ENCODE peak calls at places on chromosomes 16 and 17, in four cellular contexts. One of them, this sample, is unnamed. For H3K36me3 and H3K4me1, the result is how much of the 10 kb centered on the place peaks cover.

GRCh38 chr16:19810817-19811731 is 73.6 kb downstream of the GPRC5B start:
- DNase-seq in body of pancreas: no peak
- DNase-seq in hepatocyte: peak
- DNase-seq in ovary: no peak
- DNase-seq in this sample: no peak

GRCh38 chr17:57533684-57534305 is 211.3 kb downstream of the CCDC182 start:
- DNase-seq in hepatocyte: no peak
- DNase-seq in ovary: no peak
- DNase-seq in body of pancreas: no peak
- DNase-seq in this sample: no peak

GRCh38 chr16:66668777-66669444 is 27.6 kb downstream of the CMTM4 start:
- DNase-seq in hepatocyte: no peak
- DNase-seq in ovary: no peak
- DNase-seq in body of pancreas: no peak
- DNase-seq in this sample: no peak

GRCh38 chr17:27245230-27245696 is 48.7 kb upstream of the WSB1 start:
- DNase-seq in ovary: peak
- DNase-seq in body of pancreas: peak
- DNase-seq in hepatocyte: peak
- DNase-seq in this sample: peak

GRCh38 chr17:47800686-47801085 is 20.9 kb downstream of the OSBPL7 start:
- DNase-seq in ovary: no peak
- DNase-seq in body of pancreas: no peak
- DNase-seq in hepatocyte: no peak
- DNase-seq in this sample: no peak

GRCh38 chr16:81843243-81843582 is 64.1 kb downstream of the PLCG2 start:
- DNase-seq in hepatocyte: no peak
- DNase-seq in body of pancreas: no peak
- DNase-seq in ovary: no peak
- DNase-seq in this sample: no peak

GRCh38 chr16:87416826-87417471 is 24.8 kb downstream of the MAP1LC3B start:
- DNase-seq in hepatocyte: peak
- DNase-seq in ovary: peak
- DNase-seq in body of pancreas: no peak
- DNase-seq in this sample: no peak

GRCh38 chr16:69328854-69329316 is 1.5 kb downstream of the PDF start:
- DNase-seq in ovary: no peak
- DNase-seq in hepatocyte: no peak
- DNase-seq in body of pancreas: peak
- DNase-seq in this sample: no peak

GRCh38 chr17:54781389-54781788 is 119.3 kb upstream of the TOM1L1 start:
- DNase-seq in hepatocyte: no peak
- DNase-seq in body of pancreas: no peak
- DNase-seq in ovary: no peak
- DNase-seq in this sample: no peak

GRCh38 chr17:45138911-45139532 is 3.5 kb downstream of the ACBD4 start:
- DNase-seq in body of pancreas: no peak
- DNase-seq in hepatocyte: no peak
- DNase-seq in ovary: no peak
- DNase-seq in this sample: no peak

GRCh38 chr16:12587646-12588277 is 215.9 kb downstream of the CPPED1 start:
- DNase-seq in hepatocyte: no peak
- DNase-seq in body of pancreas: no peak
- DNase-seq in ovary: no peak
- DNase-seq in this sample: no peak

GRCh38 chr17:72334205-72334604 is 213.4 kb downstream of the SOX9 start:
- DNase-seq in hepatocyte: no peak
- DNase-seq in body of pancreas: no peak
- DNase-seq in ovary: no peak
- DNase-seq in this sample: no peak

GRCh38 chr17:43897827-43898226 is 9.5 kb downstream of the MPP2 start:
- DNase-seq in body of pancreas: no peak
- DNase-seq in ovary: no peak
- DNase-seq in hepatocyte: no peak
- DNase-seq in this sample: no peak

GRCh38 chr17:31085563-31085962 is 9.2 kb upstream of the NF1 start:
- DNase-seq in ovary: no peak
- DNase-seq in body of pancreas: no peak
- DNase-seq in hepatocyte: peak
- DNase-seq in this sample: no peak

GRCh38 chr17:19409066-19409465 is 2.0 kb upstream of the RNF112 start:
- DNase-seq in hepatocyte: no peak
- DNase-seq in ovary: no peak
- DNase-seq in body of pancreas: no peak
- DNase-seq in this sample: no peak

GRCh38 chr17:45857977-45858708 is 13.5 kb downstream of the SPPL2C start:
- DNase-seq in hepatocyte: peak
- DNase-seq in body of pancreas: no peak
- DNase-seq in ovary: no peak
- DNase-seq in this sample: no peak

GRCh38 chr16:87203060-87203656 is 114.0 kb downstream of the C16orf95 start:
- DNase-seq in body of pancreas: peak
- DNase-seq in hepatocyte: peak
- DNase-seq in ovary: no peak
- DNase-seq in this sample: no peak

GRCh38 chr17:61251939-61252865 is 147.4 kb upstream of the TBX2 start:
- DNase-seq in body of pancreas: peak
- DNase-seq in ovary: peak
- DNase-seq in hepatocyte: peak
- DNase-seq in this sample: peak

GRCh38 chr16:10619271-10619849 is 39.0 kb upstream of the EMP2 start:
- DNase-seq in hepatocyte: no peak
- DNase-seq in body of pancreas: peak
- DNase-seq in ovary: no peak
- DNase-seq in this sample: no peak

GRCh38 chr17:34997355-34997862 is 17.1 kb downstream of the LIG3 start:
- DNase-seq in ovary: peak
- DNase-seq in body of pancreas: peak
- DNase-seq in hepatocyte: peak
- DNase-seq in this sample: no peak

GRCh38 chr16:1812732-1813163 is 13.9 kb downstream of the HAGH start:
- DNase-seq in body of pancreas: peak
- DNase-seq in hepatocyte: peak
- DNase-seq in ovary: peak
- DNase-seq in this sample: peak

GRCh38 chr17:75822119-75822799 is 21.9 kb downstream of the UNC13D start:
- DNase-seq in hepatocyte: no peak
- DNase-seq in body of pancreas: peak
- DNase-seq in ovary: peak
- DNase-seq in this sample: no peak

GRCh38 chr17:64685705-64686104 is 23.6 kb upstream of the SMURF2 start:
- DNase-seq in body of pancreas: no peak
- DNase-seq in ovary: no peak
- DNase-seq in hepatocyte: no peak
- DNase-seq in this sample: no peak

GRCh38 chr17:50269477-50270429 is 4.5 kb upstream of the TMEM92 start:
- DNase-seq in body of pancreas: peak
- DNase-seq in hepatocyte: peak
- DNase-seq in ovary: peak
- DNase-seq in this sample: peak

GRCh38 chr17:76747716-76748360 is 9.9 kb downstream of the MFSD11 start:
- DNase-seq in body of pancreas: no peak
- DNase-seq in ovary: no peak
- DNase-seq in hepatocyte: no peak
- DNase-seq in this sample: no peak

GRCh38 chr17:81193470-81194224 is 27.6 kb upstream of the AATK start:
- DNase-seq in ovary: no peak
- DNase-seq in body of pancreas: no peak
- DNase-seq in hepatocyte: no peak
- DNase-seq in this sample: no peak

GRCh38 chr16:70692481-70693203 is 6.8 kb upstream of the MTSS2 start:
- DNase-seq in hepatocyte: no peak
- DNase-seq in body of pancreas: no peak
- DNase-seq in ovary: no peak
- DNase-seq in this sample: no peak

GRCh38 chr17:17889922-17890321 is 53.1 kb upstream of the SREBF1 start:
- DNase-seq in hepatocyte: no peak
- DNase-seq in body of pancreas: no peak
- DNase-seq in ovary: no peak
- DNase-seq in this sample: no peak

GRCh38 chr17:17888821-17889220 is 52.0 kb upstream of the SREBF1 start:
- DNase-seq in hepatocyte: no peak
- DNase-seq in body of pancreas: no peak
- DNase-seq in ovary: no peak
- DNase-seq in this sample: no peak

GRCh38 chr17:17890773-17891759 is 54.3 kb upstream of the SREBF1 start:
- DNase-seq in ovary: no peak
- DNase-seq in body of pancreas: peak
- DNase-seq in hepatocyte: peak
- DNase-seq in this sample: no peak

GRCh38 chr17:17892009-17892408 is 55.2 kb upstream of the SREBF1 start:
- DNase-seq in body of pancreas: no peak
- DNase-seq in hepatocyte: no peak
- DNase-seq in ovary: no peak
- DNase-seq in this sample: no peak

GRCh38 chr17:17892731-17893130 is 55.9 kb upstream of the SREBF1 start:
- DNase-seq in body of pancreas: no peak
- DNase-seq in ovary: no peak
- DNase-seq in hepatocyte: no peak
- DNase-seq in this sample: no peak
- H3K36me3 ChIP-seq in body of pancreas: under half
- H3K36me3 ChIP-seq in ovary: under half
- H3K36me3 ChIP-seq in hepatocyte: under half
- H3K36me3 ChIP-seq in this sample: under half

GRCh38 chr17:79109584-79109983 is 35.0 kb downstream of the ENGASE start:
- DNase-seq in body of pancreas: no peak
- DNase-seq in ovary: no peak
- DNase-seq in hepatocyte: no peak
- DNase-seq in this sample: no peak
- TF ChIP-seq CTCF in body of pancreas: no peak
- TF ChIP-seq CTCF in ovary: no peak
- TF ChIP-seq CTCF in hepatocyte: peak
- TF ChIP-seq CTCF in this sample: no peak

GRCh38 chr16:88936008-88936912 is 40.7 kb downstream of the CBFA2T3 start:
- DNase-seq in body of pancreas: no peak
- DNase-seq in ovary: no peak
- DNase-seq in hepatocyte: no peak
- DNase-seq in this sample: peak

GRCh38 chr16:88936913-88937666 is 39.9 kb downstream of the CBFA2T3 start:
- DNase-seq in ovary: no peak
- DNase-seq in hepatocyte: no peak
- DNase-seq in body of pancreas: no peak
- DNase-seq in this sample: no peak

GRCh38 chr16:88939814-88940195 is 37.2 kb downstream of the CBFA2T3 start:
- DNase-seq in body of pancreas: no peak
- DNase-seq in ovary: no peak
- DNase-seq in hepatocyte: no peak
- DNase-seq in this sample: no peak

GRCh38 chr16:88938933-88939813 is 37.8 kb downstream of the CBFA2T3 start:
- DNase-seq in body of pancreas: no peak
- DNase-seq in hepatocyte: no peak
- DNase-seq in ovary: no peak
- DNase-seq in this sample: no peak

GRCh38 chr16:88938119-88938932 is 38.7 kb downstream of the CBFA2T3 start:
- DNase-seq in body of pancreas: no peak
- DNase-seq in ovary: no peak
- DNase-seq in hepatocyte: no peak
- DNase-seq in this sample: no peak
- H3K4me1 ChIP-seq in body of pancreas: half or more
- H3K4me1 ChIP-seq in ovary: under half
- H3K4me1 ChIP-seq in hepatocyte: under half
- H3K4me1 ChIP-seq in this sample: half or more

DNA sequence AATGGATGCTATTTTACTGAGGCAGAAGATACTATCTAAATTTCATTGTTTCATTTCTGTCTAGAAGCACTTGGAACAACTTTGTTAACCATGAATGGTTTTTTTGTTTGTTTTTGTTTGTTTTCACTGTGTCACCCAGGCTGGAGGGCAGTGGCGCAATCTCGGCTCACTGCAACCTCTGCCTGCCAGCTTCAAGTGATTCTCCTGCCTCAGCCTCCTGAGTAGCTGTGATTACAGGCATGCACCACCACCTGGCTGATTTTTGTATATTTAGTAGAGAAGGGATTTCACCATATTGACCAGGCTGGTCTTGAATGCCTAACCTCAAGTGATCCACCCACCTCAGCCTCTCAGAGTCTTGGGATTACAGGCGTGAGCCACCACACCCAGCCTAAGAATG is 40.5 kb downstream of the ABHD15 start:
- DNase-seq in ovary: no peak
- DNase-seq in hepatocyte: no peak
- DNase-seq in body of pancreas: no peak
- DNase-seq in this sample: no peak
- H3K36me3 ChIP-seq in ovary: under half
- H3K36me3 ChIP-seq in hepatocyte: under half
- H3K36me3 ChIP-seq in body of pancreas: under half
- H3K36me3 ChIP-seq in this sample: under half

DNA sequence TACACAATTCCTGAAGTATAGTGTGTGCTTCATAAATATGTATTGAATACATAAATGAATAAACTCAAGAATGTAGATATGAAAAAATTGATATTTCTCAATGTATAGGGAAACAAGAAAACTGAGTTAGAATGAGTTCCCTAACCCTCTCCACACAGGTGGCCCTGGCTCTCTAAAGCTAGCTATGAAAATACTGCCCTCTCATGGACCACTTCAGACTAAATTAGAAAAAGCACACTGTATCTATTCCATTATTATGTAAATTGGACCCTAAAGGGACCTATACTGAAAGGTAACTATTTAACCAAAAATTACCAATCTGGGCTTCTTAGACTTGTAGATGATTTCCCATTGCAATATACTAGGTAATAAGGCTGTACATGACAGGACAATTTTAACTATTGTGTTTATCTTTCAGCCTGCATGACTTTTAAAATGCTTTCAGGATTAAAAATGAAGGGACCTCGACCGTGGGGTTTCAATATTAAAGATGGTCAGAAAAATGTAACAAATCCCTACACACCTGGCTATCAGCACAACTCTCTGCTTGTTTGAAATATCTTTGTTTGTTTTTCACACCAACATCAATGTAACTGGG is 672.5 kb upstream of the KIF2B start:
- DNase-seq in ovary: no peak
- DNase-seq in hepatocyte: peak
- DNase-seq in body of pancreas: no peak
- DNase-seq in this sample: no peak
- TF ChIP-seq CTCF in ovary: no peak
- TF ChIP-seq CTCF in hepatocyte: peak
- TF ChIP-seq CTCF in body of pancreas: peak
- TF ChIP-seq CTCF in this sample: peak

This sample was measured in right atrium auricular region.